ENCODE peak calls at places on chromosomes 1 and 21, in ten cellular contexts. I is HFF-Myc, P is transverse colon, L is PC-3, V is heart left ventricle, J is ovary, X is pancreas, O is fibroblast of pulmonary artery, E is fibroblast of mammary gland, H is dorsolateral prefrontal cortex. Q is an unnamed sample.

GRCh38 chr1:228340686-228341449 is 65.8 kb downstream of the TRIM11 start:
- DNase-seq in J (peak; percentile 25), E (no peak), H (peak; percentile 38), V (peak; percentile 20), P (peak; percentile 9), L (no peak), X (no peak), O (no peak), I (no peak), Q (no peak)

GRCh38 chr21:16055012-16055411 is 325.2 kb downstream of the USP25 start:
- DNase-seq in X (no peak), P (no peak), H (no peak), L (no peak), O (no peak), V (no peak), E (no peak), I (no peak), J (no peak), Q (no peak)

GRCh38 chr1:55974714-55975441 is 604.5 kb downstream of the PLPP3 start:
- DNase-seq in H (no peak), E (peak; percentile 69), O (peak; percentile 90), I (no peak), V (no peak), X (no peak), L (peak; percentile 50), P (no peak), J (no peak), Q (no peak)

GRCh38 chr1:227351443-227351842 is 33.2 kb upstream of the CDC42BPA start:
- DNase-seq in H (no peak), E (peak; percentile 68), J (no peak), P (no peak), V (no peak), X (no peak), O (peak; percentile 68), I (no peak), L (peak; percentile 93), Q (no peak)

GRCh38 chr1:159917533-159917932 is 7.8 kb downstream of the TAGLN2 start:
- DNase-seq in X (no peak), L (peak; percentile 31), P (peak; percentile 38), V (no peak), J (no peak), I (no peak), H (no peak), E (no peak), O (no peak), Q (no peak)

GRCh38 chr1:90417139-90417538 is 300.0 kb downstream of the BARHL2 start:
- DNase-seq in X (no peak), L (peak; percentile 77), E (no peak), V (no peak), P (no peak), I (no peak), J (no peak), H (no peak), O (peak; percentile 22), Q (no peak)

GRCh38 chr1:64497484-64497883 is 27.6 kb downstream of the CACHD1 start:
- DNase-seq in H (no peak), E (peak; percentile 46), V (no peak), I (no peak), P (no peak), X (no peak), O (no peak), L (no peak), J (no peak), Q (no peak)

GRCh38 chr1:173330149-173330951 is 123.2 kb upstream of the TNFSF4 start:
- DNase-seq in I (peak; percentile 65), V (no peak), H (no peak), O (peak; percentile 82), J (no peak), L (peak; percentile 94), E (peak; percentile 90), X (no peak), P (no peak), Q (no peak)

GRCh38 chr1:236316437-236316836 is 34.7 kb upstream of the ERO1B start:
- DNase-seq in L (no peak), O (no peak), J (no peak), V (no peak), H (no peak), E (no peak), X (no peak), I (no peak), P (no peak), Q (no peak)

GRCh38 chr1:16014509-16015482 is 3.0 kb downstream of the HSPB7 start:
- DNase-seq in J (peak; percentile 89), O (no peak), I (no peak), P (peak; percentile 60), E (no peak), V (peak; percentile 73), H (no peak), X (no peak), L (no peak), Q (peak; percentile 69)

GRCh38 chr1:111656093-111657017 is 36.8 kb downstream of the RAP1A start:
- DNase-seq in H (no peak), E (peak; percentile 73), P (peak; percentile 26), J (peak; percentile 64), L (peak; percentile 71), X (no peak), I (peak; percentile 37), V (no peak), O (peak; percentile 75), Q (peak; percentile 28)

GRCh38 chr1:157505481-157506272 is 46.6 kb downstream of the FCRL5 start:
- DNase-seq in J (no peak), X (peak; percentile 26), H (no peak), E (peak; percentile 67), I (peak; percentile 40), P (peak; percentile 75), L (peak; percentile 76), O (peak; percentile 62), V (peak; percentile 30), Q (peak; percentile 37)

GRCh38 chr1:211830330-211831142 is at the start of gene LPGAT1:
- DNase-seq in L (peak; percentile 79), H (peak; percentile 88), O (peak; percentile 59), I (no peak), P (peak; percentile 82), E (peak; percentile 31), V (peak; percentile 83), J (peak; percentile 75), X (peak; percentile 78), Q (peak; percentile 81)

GRCh38 chr1:26580116-26580515 is 50.6 kb downstream of the RPS6KA1 start:
- DNase-seq in V (no peak), E (no peak), P (no peak), I (no peak), J (no peak), O (no peak), H (no peak), X (no peak), L (no peak), Q (no peak)

GRCh38 chr1:231699769-231700168 is 73.2 kb downstream of the DISC1 start:
- DNase-seq in I (no peak), O (no peak), L (no peak), X (no peak), V (no peak), J (no peak), P (no peak), H (no peak), E (no peak), Q (no peak)

GRCh38 chr1:82492168-82492567 is 691.4 kb downstream of the ADGRL2 start:
- DNase-seq in J (peak; percentile 18), L (no peak), O (peak; percentile 7), X (no peak), V (no peak), E (no peak), I (no peak), H (no peak), P (no peak), Q (no peak)

GRCh38 chr1:110281363-110282290 is 57.5 kb upstream of the RBM15 start:
- DNase-seq in J (no peak), E (no peak), V (no peak), L (no peak), P (no peak), H (no peak), O (no peak), I (no peak), X (no peak), Q (peak; percentile 6)

GRCh38 chr21:45954271-45954670 is 27.3 kb upstream of the COL6A1 start:
- DNase-seq in J (peak; percentile 51), O (peak; percentile 53), I (no peak), E (peak; percentile 81), X (no peak), P (no peak), L (no peak), H (no peak), V (peak; percentile 53), Q (peak; percentile 79)
- TF ChIP-seq CTCF in J (no peak), O (peak; percentile 42), I (peak; percentile 50), E (peak; percentile 53), X (no peak), P (no peak), L (no peak), H (no peak), V (no peak), Q (peak; percentile 41)

DNA sequence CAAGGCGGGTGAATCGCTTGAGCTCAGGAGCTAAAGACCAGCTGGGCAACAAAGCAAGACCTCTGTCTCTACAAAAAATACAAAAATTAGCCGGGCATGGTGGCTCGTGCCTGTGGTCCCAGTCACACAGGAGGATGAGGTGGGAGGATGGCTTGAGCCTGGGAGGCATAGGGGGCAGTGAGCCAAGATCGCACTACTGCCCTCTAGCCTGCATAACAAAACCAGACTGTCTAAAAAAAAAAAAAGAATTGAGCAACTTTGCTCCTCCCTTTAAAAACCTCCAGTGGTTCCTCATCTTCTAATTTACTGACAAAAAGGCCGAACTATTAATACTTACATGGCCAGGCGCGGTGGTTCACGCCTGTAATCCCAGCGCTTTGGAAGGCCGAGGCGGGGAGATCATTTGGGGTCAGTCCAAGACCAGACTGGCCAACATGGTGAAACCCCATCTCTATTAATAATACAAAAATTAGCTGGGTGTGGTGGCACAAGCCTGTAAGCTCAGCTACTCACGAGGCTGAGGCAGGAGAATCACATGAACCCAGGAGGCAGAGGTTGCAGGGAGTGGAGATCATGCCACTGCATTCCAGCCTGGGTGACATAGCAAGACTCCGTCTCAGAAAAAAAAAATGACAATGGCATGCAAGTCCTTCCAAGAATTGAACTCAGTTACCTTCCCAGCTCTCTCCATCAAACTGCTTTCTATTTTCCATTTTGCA is 4.4 kb downstream of the ACBD3 start:
- DNase-seq in O (peak; percentile 82), J (peak; percentile 69), E (peak; percentile 87), P (peak; percentile 46), L (peak; percentile 78), V (peak; percentile 61), X (peak; percentile 29), I (peak; percentile 29), H (peak; percentile 55), Q (peak; percentile 72)
- H3K4me3 ChIP-seq in O (no peak overlapping the region), J (no peak overlapping the region), E (no peak overlapping the region), P (no peak overlapping the region), L (no peak overlapping the region), V (no peak overlapping the region), X (no peak overlapping the region), I (no peak overlapping the region), H (no peak overlapping the region), Q (no peak overlapping the region)

DNA sequence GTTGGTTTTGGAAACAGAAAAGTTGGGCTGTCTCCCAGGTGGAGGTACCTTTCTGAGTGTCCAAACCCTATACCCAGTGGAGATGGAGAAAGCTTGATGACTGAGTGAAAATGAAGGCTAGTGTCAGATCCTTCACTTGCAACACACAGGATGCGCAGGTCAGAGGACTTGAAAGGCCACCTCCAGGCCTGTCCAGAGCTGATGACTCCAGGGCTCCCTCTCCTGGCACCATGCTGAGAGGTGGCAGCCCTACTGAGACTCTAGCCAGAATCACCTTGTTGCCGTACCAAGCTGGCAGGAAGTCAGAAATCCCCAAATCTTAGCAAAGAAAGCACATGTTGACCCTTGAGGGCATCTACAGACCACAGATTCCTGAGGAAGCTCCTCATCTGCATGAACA is 16.4 kb downstream of the KNCN start:
- DNase-seq in J (no peak), P (peak; percentile 42), X (peak; percentile 30), O (no peak), E (peak; percentile 17), I (no peak), H (no peak), V (no peak), L (peak; percentile 59), Q (peak; percentile 38)
- TF ChIP-seq CTCF in J (no peak), P (peak; percentile 25), X (no peak), O (peak; percentile 50), E (peak; percentile 41), I (peak; percentile 52), H (no peak), V (no peak), L (peak; percentile 74), Q (peak; percentile 32)

GRCh38 chr1:4028139-4028501 is 128.0 kb upstream of the C1orf174 start:
- DNase-seq in O (no peak), X (no peak), P (no peak), E (no peak), J (no peak), H (no peak), L (no peak), I (no peak), V (no peak), Q (no peak)
- H3K4me3 ChIP-seq in O (no peak overlapping the region), X (no peak overlapping the region), P (no peak overlapping the region), E (no peak overlapping the region), J (no peak overlapping the region), H (no peak overlapping the region), L (no peak overlapping the region), I (no peak overlapping the region), V (no peak overlapping the region), Q (no peak overlapping the region)